ENCODE peak calls at places on chromosomes 5 and 9, in four cellular contexts. Q is GM12878, M is HepG2, J is NT2/D1. P is an unnamed sample.

GRCh38 chr5:82386576-82386975 is 108.4 kb upstream of the RPS23 start:
- DNase-seq in M (no peak), Q (no peak), J (no peak), P (peak)

GRCh38 chr5:178318893-178319292 is 86.3 kb upstream of the PHYKPL start:
- DNase-seq in Q (no peak), M (no peak), J (no peak), P (no peak)

GRCh38 chr5:151772868-151773561 is 1.3 kb downstream of the G3BP1 start:
- DNase-seq in Q (no peak), J (no peak), M (no peak), P (no peak)

GRCh38 chr9:37931586-37931985 is 27.7 kb upstream of the SLC25A51 start:
- DNase-seq in J (no peak), M (no peak), Q (no peak), P (no peak)

GRCh38 chr5:147661576-147661975 is 121.0 kb downstream of the JAKMIP2 start:
- DNase-seq in J (no peak), M (no peak), Q (no peak), P (no peak)

GRCh38 chr5:154474267-154474956 is 3.6 kb downstream of the HAND1 start:
- DNase-seq in J (no peak), M (no peak), Q (no peak), P (no peak)

GRCh38 chr5:150339165-150339564 is 18.3 kb upstream of the TCOF1 start:
- DNase-seq in M (no peak), J (no peak), Q (no peak), P (no peak)

GRCh38 chr9:113184509-113184908 is 33.7 kb downstream of the SLC31A2 start:
- DNase-seq in J (no peak), Q (no peak), M (no peak), P (no peak)

GRCh38 chr5:57532513-57533497 is 50.2 kb upstream of the ACTBL2 start:
- DNase-seq in Q (no peak), M (no peak), J (no peak), P (no peak)

GRCh38 chr9:86713456-86713855 is 233.8 kb downstream of the GAS1 start:
- DNase-seq in M (no peak), Q (no peak), J (no peak), P (no peak)

GRCh38 chr5:133664422-133664821 is 52.1 kb upstream of the FSTL4 start:
- DNase-seq in J (no peak), Q (no peak), M (no peak), P (no peak)

GRCh38 chr9:94919376-94920098 is 193.0 kb downstream of the AOPEP start:
- DNase-seq in J (no peak), M (no peak), Q (no peak), P (no peak)

GRCh38 chr9:21682981-21683380 is 119.5 kb upstream of the MTAP start:
- DNase-seq in M (no peak), J (no peak), Q (no peak), P (no peak)

GRCh38 chr5:155867531-155868088 is 459.4 kb upstream of the SGCD start:
- DNase-seq in J (no peak), Q (no peak), M (no peak), P (no peak)

GRCh38 chr5:166382031-166382430 is 1909.4 kb upstream of the WWC1 start:
- DNase-seq in J (peak), M (no peak), Q (no peak), P (peak)

GRCh38 chr5:156670615-156671014 is 179.5 kb upstream of the PPP1R2B start:
- DNase-seq in Q (no peak), J (no peak), M (no peak), P (no peak)

GRCh38 chr5:33588654-33589372 is 148.0 kb downstream of the TARS1 start:
- DNase-seq in Q (no peak), M (peak), J (peak), P (peak)

GRCh38 chr5:150779397-150780179 is 1.0 kb downstream of the SMIM3 start:
- DNase-seq in Q (no peak), J (no peak), M (no peak), P (no peak)

GRCh38 chr5:110150199-110150598 is 460.5 kb downstream of the MAN2A1 start:
- DNase-seq in Q (no peak), M (no peak), J (no peak), P (no peak)

DNA sequence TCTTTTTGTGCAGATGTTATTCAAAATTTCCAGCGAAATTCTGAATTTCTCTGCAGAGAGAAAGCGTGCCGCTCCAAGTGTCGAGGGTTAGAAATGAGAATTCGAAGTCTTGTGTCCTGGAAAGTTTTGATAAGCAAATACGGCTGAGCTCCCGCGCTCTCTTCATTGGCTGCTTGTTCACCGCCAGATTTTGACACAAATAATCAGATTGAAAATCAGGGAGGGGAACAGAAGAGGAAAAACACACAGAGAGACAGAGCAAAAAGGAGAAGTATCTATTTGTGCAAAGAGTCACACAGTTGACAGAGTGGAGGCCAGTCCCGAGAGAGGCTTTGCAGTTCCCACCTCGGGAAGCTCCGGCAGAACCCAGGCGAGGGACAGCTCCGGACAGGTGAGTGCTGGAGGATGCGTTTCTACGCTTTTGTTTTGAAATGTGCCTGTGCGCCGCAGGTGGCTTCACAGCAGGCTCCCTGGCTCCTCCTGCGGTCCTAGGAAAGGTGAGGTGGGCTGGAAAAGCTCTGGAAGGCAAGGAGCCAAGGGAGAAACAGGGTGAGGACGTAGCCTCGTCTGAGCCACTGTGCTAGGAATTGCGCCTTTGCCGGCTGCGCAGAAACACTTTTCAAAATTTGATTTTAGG is at the start of gene GFI1B:
- DNase-seq in M (no peak), Q (no peak), J (no peak), P (no peak)
- TF ChIP-seq SUZ12 in M (no peak), Q (no peak), J (no peak), P (no peak)

DNA sequence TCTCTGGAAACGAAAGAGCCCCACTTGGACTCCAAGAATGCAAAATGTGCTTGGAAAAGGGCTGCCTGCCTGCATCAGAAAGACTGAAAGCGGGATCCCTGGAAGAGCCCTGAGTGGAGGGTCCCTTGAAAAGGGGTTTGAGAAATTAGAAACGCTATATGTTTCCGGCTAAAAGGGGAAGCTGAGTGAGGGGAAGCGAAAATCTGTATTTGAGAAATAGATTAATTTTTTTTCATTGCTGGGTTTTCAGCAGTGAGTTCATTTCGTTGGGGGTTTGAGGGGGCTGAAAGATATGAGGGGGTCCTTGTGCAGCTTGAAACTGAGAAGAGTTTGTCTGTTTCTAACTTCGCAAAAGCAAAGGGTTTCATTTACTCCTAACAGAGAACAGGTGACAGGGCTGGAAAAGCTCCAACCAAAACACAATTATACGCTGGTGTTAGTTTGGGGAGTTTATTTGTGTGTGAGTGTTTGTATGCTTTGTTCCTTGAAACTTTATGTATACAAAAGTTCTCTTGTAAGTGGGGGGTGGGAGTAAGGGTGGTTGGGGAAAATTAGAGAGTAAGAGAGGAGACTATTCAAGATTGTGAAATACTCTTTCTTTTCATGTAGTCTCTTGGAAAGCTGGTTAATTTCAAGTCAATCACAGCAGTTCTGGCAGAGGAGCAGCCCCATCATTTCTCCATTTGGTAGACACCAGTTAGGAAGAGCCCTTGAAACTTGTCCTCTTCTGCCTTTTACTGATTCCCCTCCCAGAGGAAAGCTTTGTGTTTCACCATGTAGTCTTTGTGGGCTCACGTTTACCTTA is 767 bp downstream of the TNFAIP8 start:
- DNase-seq in J (no peak), Q (no peak), M (no peak), P (no peak)
- TF ChIP-seq SUZ12 in J (no peak), Q (no peak), M (no peak), P (no peak)

GRCh38 chr5:32339198-32339597 is 26.5 kb upstream of the MTMR12 start:
- DNase-seq in J (no peak), Q (no peak), M (no peak), P (no peak)

GRCh38 chr5:32343058-32343672 is 30.4 kb upstream of the MTMR12 start:
- DNase-seq in Q (no peak), M (peak), J (no peak), P (no peak)

GRCh38 chr5:32346869-32347268 is 34.1 kb upstream of the MTMR12 start:
- DNase-seq in M (no peak), J (no peak), Q (no peak), P (no peak)

GRCh38 chr5:32339878-32340277 is 27.1 kb upstream of the MTMR12 start:
- DNase-seq in J (no peak), M (no peak), Q (no peak), P (no peak)

GRCh38 chr5:32342656-32343055 is 29.9 kb upstream of the MTMR12 start:
- DNase-seq in M (no peak), J (no peak), Q (no peak), P (no peak)
- TF ChIP-seq SUZ12 in M (no peak), J (no peak), Q (no peak), P (no peak)

DNA sequence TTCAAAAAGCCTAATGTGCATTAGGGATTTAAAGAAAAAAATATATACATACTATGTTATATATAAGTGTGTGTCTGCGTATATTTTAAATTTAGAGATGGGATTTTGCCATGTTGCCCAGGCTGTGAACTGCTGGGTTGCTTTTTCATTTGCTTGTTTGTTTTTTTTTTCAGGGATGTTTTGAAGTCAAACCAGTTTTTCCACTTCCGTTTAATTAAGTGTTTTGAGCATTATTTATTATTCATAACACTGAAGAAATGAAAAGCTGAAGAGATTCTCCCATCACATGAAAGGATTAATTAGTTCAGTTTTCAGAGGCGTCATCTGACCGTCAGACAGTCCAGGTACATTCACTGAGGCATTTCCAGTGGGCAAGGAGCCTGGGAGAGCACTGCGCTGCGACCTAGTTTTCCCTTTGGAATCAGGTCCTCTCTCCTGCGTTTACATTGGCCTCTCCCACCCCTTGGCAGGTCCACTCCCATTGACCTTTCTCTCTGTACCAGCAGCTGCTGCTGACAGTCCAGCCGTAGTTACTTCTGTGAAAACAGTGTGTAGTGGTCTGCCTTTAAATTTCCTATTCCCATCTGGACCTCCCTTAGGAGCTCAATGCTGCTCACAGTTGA is 26.0 kb downstream of the ARRDC3 start:
- DNase-seq in Q (no peak), J (no peak), M (no peak), P (no peak)
- TF ChIP-seq SUZ12 in Q (no peak), J (no peak), M (no peak), P (no peak)

GRCh38 chr5:10527281-10527950 is 36.5 kb upstream of the ANKRD33B start:
- DNase-seq in M (no peak), Q (no peak), J (no peak), P (no peak)

GRCh38 chr5:10528827-10529226 is 35.0 kb upstream of the ANKRD33B start:
- DNase-seq in M (no peak), J (no peak), Q (no peak), P (no peak)

GRCh38 chr5:10530601-10531320 is 33.1 kb upstream of the ANKRD33B start:
- DNase-seq in J (no peak), Q (no peak), M (no peak), P (no peak)

GRCh38 chr5:10525124-10525495 is 38.8 kb upstream of the ANKRD33B start:
- DNase-seq in Q (no peak), J (no peak), M (no peak), P (no peak)

GRCh38 chr5:10528056-10528816 is 35.6 kb upstream of the ANKRD33B start:
- DNase-seq in M (no peak), J (no peak), Q (no peak), P (no peak)
- TF ChIP-seq SUZ12 in M (no peak), J (no peak), Q (no peak), P (no peak)

GRCh38 chr5:79490323-79490936 is 23.5 kb downstream of the HOMER1 start:
- DNase-seq in J (no peak), M (no peak), Q (no peak), P (no peak)

GRCh38 chr5:79495311-79495710 is 18.6 kb downstream of the HOMER1 start:
- DNase-seq in J (no peak), Q (no peak), M (peak), P (no peak)

GRCh38 chr5:79491690-79492317 is 22.1 kb downstream of the HOMER1 start:
- DNase-seq in Q (no peak), M (no peak), J (no peak), P (no peak)

GRCh38 chr5:79489773-79490172 is 24.2 kb downstream of the HOMER1 start:
- DNase-seq in Q (no peak), M (no peak), J (no peak), P (no peak)

GRCh38 chr5:79493596-79494343 is 20.2 kb downstream of the HOMER1 start:
- DNase-seq in J (no peak), Q (no peak), M (no peak), P (no peak)
- TF ChIP-seq SUZ12 in J (no peak), Q (no peak), M (no peak), P (no peak)

GRCh38 chr9:128912270-128912853 is 8.4 kb upstream of the PHYHD1 start:
- DNase-seq in M (peak), J (peak), Q (no peak), P (no peak)
- TF ChIP-seq SUZ12 in M (no peak), J (no peak), Q (no peak), P (no peak)

DNA sequence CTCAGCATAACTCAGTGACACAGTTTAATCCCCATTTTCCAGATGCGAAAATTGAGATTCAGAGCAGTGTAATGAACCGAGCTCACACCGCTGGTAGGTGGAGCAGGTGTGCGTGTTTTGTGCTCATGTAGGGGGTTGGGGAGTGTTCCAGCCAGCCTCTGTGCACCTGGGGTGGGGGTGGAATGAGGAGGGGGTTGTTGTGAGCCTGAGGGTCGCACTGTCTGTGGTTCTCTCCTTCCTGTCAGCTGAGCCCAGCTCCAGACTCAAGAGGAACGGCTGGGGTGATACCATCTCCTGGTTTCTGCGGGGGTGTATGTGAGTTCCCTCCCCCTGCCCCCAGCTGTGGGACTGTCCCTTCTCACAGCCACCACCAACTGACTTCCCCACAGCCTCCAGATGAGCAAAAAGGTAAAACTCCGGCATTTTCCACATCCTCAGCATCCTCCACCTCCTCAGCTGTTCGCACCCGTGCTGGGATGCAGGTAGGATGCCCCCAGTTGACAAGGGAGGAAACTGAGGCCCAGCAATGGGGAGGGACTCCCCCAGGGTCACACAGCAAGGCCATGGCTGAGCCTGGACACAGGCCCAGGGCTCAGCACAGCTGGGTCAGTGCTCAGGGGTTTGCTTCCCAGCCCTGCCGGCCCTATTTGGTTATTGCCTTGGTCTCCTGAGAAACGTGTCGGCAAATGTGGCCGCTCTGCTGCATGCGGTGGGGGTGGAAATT is 2.1 kb downstream of the SH2D3C start:
- DNase-seq in J (peak), M (no peak), Q (no peak), P (no peak)
- TF ChIP-seq SUZ12 in J (no peak), M (no peak), Q (no peak), P (no peak)